ENCODE peak calls at places on chromosomes 7 and 10, in eight cellular contexts. One of them, this sample, is unnamed.

GRCh38 chr10:26781797-26782196 is 79.0 kb downstream of the ABI1 start:
- DNase-seq in HTR-8/SVneo: no peak
- DNase-seq in kidney tubule cell: peak
- DNase-seq in NCI-H526: no peak
- DNase-seq in RCC 7860: peak
- DNase-seq in brain microvascular endothelial cell: peak
- DNase-seq in stimulated activated CD4-positive, alpha-beta T cell treated with anti-CD3 and anti-CD28 coated beads, Interleukin-2, amount 100 ng/mL, for 48 hours: no peak
- DNase-seq in RPMI8226: no peak
- DNase-seq in this sample: no peak

GRCh38 chr7:19491821-19492452 is 216.9 kb downstream of the POLR1F start:
- DNase-seq in HTR-8/SVneo: peak
- DNase-seq in kidney tubule cell: peak
- DNase-seq in NCI-H526: no peak
- DNase-seq in RCC 7860: peak
- DNase-seq in brain microvascular endothelial cell: peak
- DNase-seq in stimulated activated CD4-positive, alpha-beta T cell treated with anti-CD3 and anti-CD28 coated beads, Interleukin-2, amount 100 ng/mL, for 48 hours: no peak
- DNase-seq in RPMI8226: peak
- DNase-seq in this sample: peak

GRCh38 chr7:24472093-24472492 is 101.2 kb upstream of the PALS2 start:
- DNase-seq in HTR-8/SVneo: no peak
- DNase-seq in kidney tubule cell: peak
- DNase-seq in NCI-H526: no peak
- DNase-seq in RCC 7860: no peak
- DNase-seq in brain microvascular endothelial cell: no peak
- DNase-seq in stimulated activated CD4-positive, alpha-beta T cell treated with anti-CD3 and anti-CD28 coated beads, Interleukin-2, amount 100 ng/mL, for 48 hours: no peak
- DNase-seq in RPMI8226: no peak
- DNase-seq in this sample: no peak

GRCh38 chr7:17130281-17131059 is 168.0 kb upstream of the AHR start:
- DNase-seq in HTR-8/SVneo: peak
- DNase-seq in kidney tubule cell: peak
- DNase-seq in NCI-H526: no peak
- DNase-seq in RCC 7860: no peak
- DNase-seq in brain microvascular endothelial cell: peak
- DNase-seq in stimulated activated CD4-positive, alpha-beta T cell treated with anti-CD3 and anti-CD28 coated beads, Interleukin-2, amount 100 ng/mL, for 48 hours: no peak
- DNase-seq in RPMI8226: no peak
- DNase-seq in this sample: peak

GRCh38 chr7:155464183-155464582 is 6.3 kb downstream of the EN2 start:
- DNase-seq in HTR-8/SVneo: no peak
- DNase-seq in kidney tubule cell: no peak
- DNase-seq in NCI-H526: no peak
- DNase-seq in RCC 7860: no peak
- DNase-seq in brain microvascular endothelial cell: no peak
- DNase-seq in stimulated activated CD4-positive, alpha-beta T cell treated with anti-CD3 and anti-CD28 coated beads, Interleukin-2, amount 100 ng/mL, for 48 hours: no peak
- DNase-seq in RPMI8226: no peak
- DNase-seq in this sample: no peak

GRCh38 chr7:30861612-30862011 is 50.0 kb upstream of the AQP1 start:
- DNase-seq in HTR-8/SVneo: no peak
- DNase-seq in kidney tubule cell: no peak
- DNase-seq in NCI-H526: no peak
- DNase-seq in RCC 7860: no peak
- DNase-seq in brain microvascular endothelial cell: no peak
- DNase-seq in stimulated activated CD4-positive, alpha-beta T cell treated with anti-CD3 and anti-CD28 coated beads, Interleukin-2, amount 100 ng/mL, for 48 hours: no peak
- DNase-seq in RPMI8226: no peak
- DNase-seq in this sample: no peak

GRCh38 chr10:77179015-77179695 is 458.5 kb downstream of the KCNMA1 start:
- DNase-seq in HTR-8/SVneo: peak
- DNase-seq in kidney tubule cell: peak
- DNase-seq in NCI-H526: no peak
- DNase-seq in RCC 7860: peak
- DNase-seq in brain microvascular endothelial cell: peak
- DNase-seq in stimulated activated CD4-positive, alpha-beta T cell treated with anti-CD3 and anti-CD28 coated beads, Interleukin-2, amount 100 ng/mL, for 48 hours: no peak
- DNase-seq in RPMI8226: no peak
- DNase-seq in this sample: peak

GRCh38 chr10:120327671-120328070 is 129.4 kb upstream of the PLPP4 start:
- DNase-seq in HTR-8/SVneo: no peak
- DNase-seq in kidney tubule cell: no peak
- DNase-seq in NCI-H526: no peak
- DNase-seq in RCC 7860: no peak
- DNase-seq in brain microvascular endothelial cell: no peak
- DNase-seq in stimulated activated CD4-positive, alpha-beta T cell treated with anti-CD3 and anti-CD28 coated beads, Interleukin-2, amount 100 ng/mL, for 48 hours: no peak
- DNase-seq in RPMI8226: no peak
- DNase-seq in this sample: no peak

GRCh38 chr10:62990126-62990525 is 143.0 kb upstream of the NRBF2 start:
- DNase-seq in HTR-8/SVneo: no peak
- DNase-seq in kidney tubule cell: no peak
- DNase-seq in NCI-H526: no peak
- DNase-seq in RCC 7860: no peak
- DNase-seq in brain microvascular endothelial cell: no peak
- DNase-seq in stimulated activated CD4-positive, alpha-beta T cell treated with anti-CD3 and anti-CD28 coated beads, Interleukin-2, amount 100 ng/mL, for 48 hours: no peak
- DNase-seq in RPMI8226: no peak
- DNase-seq in this sample: no peak

GRCh38 chr7:81300779-81301178 is 381.9 kb upstream of the SEMA3C start:
- DNase-seq in HTR-8/SVneo: no peak
- DNase-seq in kidney tubule cell: no peak
- DNase-seq in NCI-H526: no peak
- DNase-seq in RCC 7860: no peak
- DNase-seq in brain microvascular endothelial cell: no peak
- DNase-seq in stimulated activated CD4-positive, alpha-beta T cell treated with anti-CD3 and anti-CD28 coated beads, Interleukin-2, amount 100 ng/mL, for 48 hours: no peak
- DNase-seq in RPMI8226: no peak
- DNase-seq in this sample: no peak

GRCh38 chr10:122648599-122649428 is 50.8 kb downstream of the C10orf120 start:
- DNase-seq in HTR-8/SVneo: peak
- DNase-seq in kidney tubule cell: peak
- DNase-seq in NCI-H526: peak
- DNase-seq in RCC 7860: peak
- DNase-seq in brain microvascular endothelial cell: peak
- DNase-seq in stimulated activated CD4-positive, alpha-beta T cell treated with anti-CD3 and anti-CD28 coated beads, Interleukin-2, amount 100 ng/mL, for 48 hours: peak
- DNase-seq in RPMI8226: peak
- DNase-seq in this sample: peak

GRCh38 chr10:51302316-51302715 is 228.0 kb downstream of the PRKG1 start:
- DNase-seq in HTR-8/SVneo: no peak
- DNase-seq in kidney tubule cell: no peak
- DNase-seq in NCI-H526: no peak
- DNase-seq in RCC 7860: no peak
- DNase-seq in brain microvascular endothelial cell: no peak
- DNase-seq in stimulated activated CD4-positive, alpha-beta T cell treated with anti-CD3 and anti-CD28 coated beads, Interleukin-2, amount 100 ng/mL, for 48 hours: no peak
- DNase-seq in RPMI8226: no peak
- DNase-seq in this sample: no peak

GRCh38 chr10:70378122-70378521 is 4.3 kb downstream of the LRRC20 start:
- DNase-seq in HTR-8/SVneo: peak
- DNase-seq in kidney tubule cell: peak
- DNase-seq in NCI-H526: no peak
- DNase-seq in RCC 7860: peak
- DNase-seq in brain microvascular endothelial cell: peak
- DNase-seq in stimulated activated CD4-positive, alpha-beta T cell treated with anti-CD3 and anti-CD28 coated beads, Interleukin-2, amount 100 ng/mL, for 48 hours: no peak
- DNase-seq in RPMI8226: no peak
- DNase-seq in this sample: peak

GRCh38 chr7:30920021-30920583 is 8.4 kb downstream of the AQP1 start:
- DNase-seq in HTR-8/SVneo: no peak
- DNase-seq in kidney tubule cell: no peak
- DNase-seq in NCI-H526: peak
- DNase-seq in RCC 7860: no peak
- DNase-seq in brain microvascular endothelial cell: no peak
- DNase-seq in stimulated activated CD4-positive, alpha-beta T cell treated with anti-CD3 and anti-CD28 coated beads, Interleukin-2, amount 100 ng/mL, for 48 hours: no peak
- DNase-seq in RPMI8226: no peak
- DNase-seq in this sample: no peak

GRCh38 chr7:5586279-5586962 is 162.8 kb upstream of the TNRC18 start:
- DNase-seq in HTR-8/SVneo: no peak
- DNase-seq in kidney tubule cell: no peak
- DNase-seq in NCI-H526: no peak
- DNase-seq in RCC 7860: no peak
- DNase-seq in brain microvascular endothelial cell: no peak
- DNase-seq in stimulated activated CD4-positive, alpha-beta T cell treated with anti-CD3 and anti-CD28 coated beads, Interleukin-2, amount 100 ng/mL, for 48 hours: no peak
- DNase-seq in RPMI8226: peak
- DNase-seq in this sample: no peak

GRCh38 chr10:44567471-44567870 is 182.6 kb upstream of the CXCL12 start:
- DNase-seq in HTR-8/SVneo: no peak
- DNase-seq in kidney tubule cell: no peak
- DNase-seq in NCI-H526: no peak
- DNase-seq in RCC 7860: no peak
- DNase-seq in brain microvascular endothelial cell: no peak
- DNase-seq in stimulated activated CD4-positive, alpha-beta T cell treated with anti-CD3 and anti-CD28 coated beads, Interleukin-2, amount 100 ng/mL, for 48 hours: no peak
- DNase-seq in RPMI8226: no peak
- DNase-seq in this sample: no peak

GRCh38 chr7:152683297-152683696 is 7.4 kb upstream of the XRCC2 start:
- DNase-seq in HTR-8/SVneo: no peak
- DNase-seq in kidney tubule cell: no peak
- DNase-seq in NCI-H526: no peak
- DNase-seq in RCC 7860: no peak
- DNase-seq in brain microvascular endothelial cell: no peak
- DNase-seq in stimulated activated CD4-positive, alpha-beta T cell treated with anti-CD3 and anti-CD28 coated beads, Interleukin-2, amount 100 ng/mL, for 48 hours: no peak
- DNase-seq in RPMI8226: no peak
- DNase-seq in this sample: no peak

GRCh38 chr7:45661302-45661995 is 87.3 kb downstream of the ADCY1 start:
- DNase-seq in HTR-8/SVneo: no peak
- DNase-seq in kidney tubule cell: no peak
- DNase-seq in NCI-H526: no peak
- DNase-seq in RCC 7860: no peak
- DNase-seq in brain microvascular endothelial cell: no peak
- DNase-seq in stimulated activated CD4-positive, alpha-beta T cell treated with anti-CD3 and anti-CD28 coated beads, Interleukin-2, amount 100 ng/mL, for 48 hours: no peak
- DNase-seq in RPMI8226: no peak
- DNase-seq in this sample: no peak

GRCh38 chr7:68888971-68889385 is 709.3 kb upstream of the AUTS2 start:
- DNase-seq in HTR-8/SVneo: no peak
- DNase-seq in kidney tubule cell: no peak
- DNase-seq in NCI-H526: no peak
- DNase-seq in RCC 7860: no peak
- DNase-seq in brain microvascular endothelial cell: no peak
- DNase-seq in stimulated activated CD4-positive, alpha-beta T cell treated with anti-CD3 and anti-CD28 coated beads, Interleukin-2, amount 100 ng/mL, for 48 hours: no peak
- DNase-seq in RPMI8226: no peak
- DNase-seq in this sample: no peak

GRCh38 chr10:8130973-8131911 is 76.8 kb downstream of the GATA3 start:
- DNase-seq in HTR-8/SVneo: peak
- DNase-seq in kidney tubule cell: peak
- DNase-seq in NCI-H526: no peak
- DNase-seq in RCC 7860: peak
- DNase-seq in brain microvascular endothelial cell: no peak
- DNase-seq in stimulated activated CD4-positive, alpha-beta T cell treated with anti-CD3 and anti-CD28 coated beads, Interleukin-2, amount 100 ng/mL, for 48 hours: peak
- DNase-seq in RPMI8226: peak
- DNase-seq in this sample: no peak

GRCh38 chr7:88401009-88401623 is 94.4 kb upstream of the STEAP4 start:
- DNase-seq in HTR-8/SVneo: no peak
- DNase-seq in kidney tubule cell: peak
- DNase-seq in NCI-H526: no peak
- DNase-seq in RCC 7860: no peak
- DNase-seq in brain microvascular endothelial cell: no peak
- DNase-seq in stimulated activated CD4-positive, alpha-beta T cell treated with anti-CD3 and anti-CD28 coated beads, Interleukin-2, amount 100 ng/mL, for 48 hours: peak
- DNase-seq in RPMI8226: peak
- DNase-seq in this sample: peak

GRCh38 chr10:132114953-132115520 is 49.3 kb downstream of the JAKMIP3 start:
- DNase-seq in HTR-8/SVneo: no peak
- DNase-seq in kidney tubule cell: no peak
- DNase-seq in NCI-H526: no peak
- DNase-seq in RCC 7860: no peak
- DNase-seq in brain microvascular endothelial cell: no peak
- DNase-seq in stimulated activated CD4-positive, alpha-beta T cell treated with anti-CD3 and anti-CD28 coated beads, Interleukin-2, amount 100 ng/mL, for 48 hours: no peak
- DNase-seq in RPMI8226: no peak
- DNase-seq in this sample: no peak

GRCh38 chr7:99499356-99499712 is 747 bp downstream of the ZNF394 start:
- DNase-seq in HTR-8/SVneo: no peak
- DNase-seq in kidney tubule cell: peak
- DNase-seq in NCI-H526: no peak
- DNase-seq in RCC 7860: no peak
- DNase-seq in brain microvascular endothelial cell: no peak
- DNase-seq in stimulated activated CD4-positive, alpha-beta T cell treated with anti-CD3 and anti-CD28 coated beads, Interleukin-2, amount 100 ng/mL, for 48 hours: no peak
- DNase-seq in RPMI8226: peak
- DNase-seq in this sample: no peak

GRCh38 chr7:134315679-134316538 is 821 bp downstream of the SLC35B4 start:
- DNase-seq in HTR-8/SVneo: peak
- DNase-seq in kidney tubule cell: peak
- DNase-seq in NCI-H526: no peak
- DNase-seq in RCC 7860: no peak
- DNase-seq in brain microvascular endothelial cell: peak
- DNase-seq in stimulated activated CD4-positive, alpha-beta T cell treated with anti-CD3 and anti-CD28 coated beads, Interleukin-2, amount 100 ng/mL, for 48 hours: peak
- DNase-seq in RPMI8226: peak
- DNase-seq in this sample: peak

GRCh38 chr10:91598211-91598981 is 34.5 kb downstream of the PPP1R3C start:
- DNase-seq in HTR-8/SVneo: peak
- DNase-seq in kidney tubule cell: peak
- DNase-seq in NCI-H526: no peak
- DNase-seq in RCC 7860: peak
- DNase-seq in brain microvascular endothelial cell: peak
- DNase-seq in stimulated activated CD4-positive, alpha-beta T cell treated with anti-CD3 and anti-CD28 coated beads, Interleukin-2, amount 100 ng/mL, for 48 hours: no peak
- DNase-seq in RPMI8226: no peak
- DNase-seq in this sample: peak

GRCh38 chr10:131778842-131779241 is 122.0 kb upstream of the PPP2R2D start:
- DNase-seq in HTR-8/SVneo: no peak
- DNase-seq in kidney tubule cell: no peak
- DNase-seq in NCI-H526: no peak
- DNase-seq in RCC 7860: no peak
- DNase-seq in brain microvascular endothelial cell: no peak
- DNase-seq in stimulated activated CD4-positive, alpha-beta T cell treated with anti-CD3 and anti-CD28 coated beads, Interleukin-2, amount 100 ng/mL, for 48 hours: no peak
- DNase-seq in RPMI8226: no peak
- DNase-seq in this sample: no peak

GRCh38 chr7:17646181-17646956 is 293.9 kb downstream of the SNX13 start:
- DNase-seq in HTR-8/SVneo: peak
- DNase-seq in kidney tubule cell: peak
- DNase-seq in NCI-H526: no peak
- DNase-seq in RCC 7860: peak
- DNase-seq in brain microvascular endothelial cell: no peak
- DNase-seq in stimulated activated CD4-positive, alpha-beta T cell treated with anti-CD3 and anti-CD28 coated beads, Interleukin-2, amount 100 ng/mL, for 48 hours: no peak
- DNase-seq in RPMI8226: no peak
- DNase-seq in this sample: peak

GRCh38 chr10:77628906-77629730 is 8.5 kb downstream of the KCNMA1 start:
- DNase-seq in HTR-8/SVneo: no peak
- DNase-seq in kidney tubule cell: no peak
- DNase-seq in NCI-H526: no peak
- DNase-seq in RCC 7860: peak
- DNase-seq in brain microvascular endothelial cell: peak
- DNase-seq in stimulated activated CD4-positive, alpha-beta T cell treated with anti-CD3 and anti-CD28 coated beads, Interleukin-2, amount 100 ng/mL, for 48 hours: no peak
- DNase-seq in RPMI8226: no peak
- DNase-seq in this sample: no peak

GRCh38 chr10:98516352-98516751 is 69.6 kb upstream of the HPS1 start:
- DNase-seq in HTR-8/SVneo: no peak
- DNase-seq in kidney tubule cell: no peak
- DNase-seq in NCI-H526: no peak
- DNase-seq in RCC 7860: no peak
- DNase-seq in brain microvascular endothelial cell: no peak
- DNase-seq in stimulated activated CD4-positive, alpha-beta T cell treated with anti-CD3 and anti-CD28 coated beads, Interleukin-2, amount 100 ng/mL, for 48 hours: no peak
- DNase-seq in RPMI8226: no peak
- DNase-seq in this sample: no peak

GRCh38 chr10:48215148-48215982 is 59.1 kb downstream of the FRMPD2 start:
- DNase-seq in HTR-8/SVneo: peak
- DNase-seq in kidney tubule cell: peak
- DNase-seq in NCI-H526: peak
- DNase-seq in RCC 7860: peak
- DNase-seq in brain microvascular endothelial cell: peak
- DNase-seq in stimulated activated CD4-positive, alpha-beta T cell treated with anti-CD3 and anti-CD28 coated beads, Interleukin-2, amount 100 ng/mL, for 48 hours: peak
- DNase-seq in RPMI8226: peak
- DNase-seq in this sample: peak

GRCh38 chr10:118800920-118801319 is 46.1 kb upstream of the CACUL1 start:
- DNase-seq in HTR-8/SVneo: no peak
- DNase-seq in kidney tubule cell: peak
- DNase-seq in NCI-H526: no peak
- DNase-seq in RCC 7860: no peak
- DNase-seq in brain microvascular endothelial cell: no peak
- DNase-seq in stimulated activated CD4-positive, alpha-beta T cell treated with anti-CD3 and anti-CD28 coated beads, Interleukin-2, amount 100 ng/mL, for 48 hours: no peak
- DNase-seq in RPMI8226: peak
- DNase-seq in this sample: no peak

GRCh38 chr10:73858750-73859439 is 15.5 kb downstream of the CAMK2G start:
- DNase-seq in HTR-8/SVneo: no peak
- DNase-seq in kidney tubule cell: no peak
- DNase-seq in NCI-H526: no peak
- DNase-seq in RCC 7860: no peak
- DNase-seq in brain microvascular endothelial cell: no peak
- DNase-seq in stimulated activated CD4-positive, alpha-beta T cell treated with anti-CD3 and anti-CD28 coated beads, Interleukin-2, amount 100 ng/mL, for 48 hours: no peak
- DNase-seq in RPMI8226: no peak
- DNase-seq in this sample: no peak

GRCh38 chr7:12315049-12315448 is 88.6 kb downstream of the VWDE start:
- DNase-seq in HTR-8/SVneo: no peak
- DNase-seq in kidney tubule cell: peak
- DNase-seq in NCI-H526: no peak
- DNase-seq in RCC 7860: no peak
- DNase-seq in brain microvascular endothelial cell: no peak
- DNase-seq in stimulated activated CD4-positive, alpha-beta T cell treated with anti-CD3 and anti-CD28 coated beads, Interleukin-2, amount 100 ng/mL, for 48 hours: no peak
- DNase-seq in RPMI8226: no peak
- DNase-seq in this sample: no peak

GRCh38 chr10:72756674-72757385 is 64.9 kb downstream of the MCU start:
- DNase-seq in HTR-8/SVneo: no peak
- DNase-seq in kidney tubule cell: no peak
- DNase-seq in NCI-H526: no peak
- DNase-seq in RCC 7860: no peak
- DNase-seq in brain microvascular endothelial cell: peak
- DNase-seq in stimulated activated CD4-positive, alpha-beta T cell treated with anti-CD3 and anti-CD28 coated beads, Interleukin-2, amount 100 ng/mL, for 48 hours: no peak
- DNase-seq in RPMI8226: no peak
- DNase-seq in this sample: no peak